ENCODE peak calls at places on chromosomes 2 and 18, in six cellular contexts. U is AG09319, D is HFFc6, C is endothelial cell, L is brain microvascular endothelial cell, E is choroid plexus epithelial cell. A is an unnamed sample.

GRCh38 chr2:85436836-85437487 is 18.4 kb downstream of the SH2D6 start:
- DNase-seq in U (no peak), D (no peak), C (no peak), L (no peak), E (peak), A (no peak)

GRCh38 chr18:74013955-74014354 is 133.7 kb downstream of the FBXO15 start:
- DNase-seq in U (peak), D (peak), C (no peak), L (peak), E (peak), A (no peak)

GRCh38 chr2:3771576-3771975 is 68.2 kb downstream of the DCDC2C start:
- DNase-seq in U (no peak), D (no peak), C (no peak), L (no peak), E (no peak), A (no peak)

GRCh38 chr2:9380702-9381628 is 42.4 kb downstream of the ITGB1BP1 start:
- DNase-seq in U (peak), D (peak), C (no peak), L (peak), E (peak), A (no peak)

GRCh38 chr2:74566423-74567085 is 12.0 kb downstream of the DOK1 start:
- DNase-seq in U (peak), D (peak), C (no peak), L (peak), E (peak), A (no peak)

GRCh38 chr2:54850171-54851122 is 127.0 kb downstream of the EML6 start:
- DNase-seq in U (no peak), D (no peak), C (no peak), L (no peak), E (no peak), A (no peak)

GRCh38 chr2:165114345-165114943 is 89.4 kb downstream of the SCN3A start:
- DNase-seq in U (no peak), D (no peak), C (no peak), L (peak), E (peak), A (no peak)

GRCh38 chr2:181746844-181747243 is 66.5 kb upstream of the NEUROD1 start:
- DNase-seq in U (no peak), D (no peak), C (no peak), L (no peak), E (no peak), A (no peak)

GRCh38 chr2:207403141-207403540 is 126.6 kb upstream of the CREB1 start:
- DNase-seq in U (no peak), D (no peak), C (no peak), L (no peak), E (no peak), A (no peak)

GRCh38 chr18:53411511-53411910 is 813.0 kb downstream of the MBD2 start:
- DNase-seq in U (no peak), D (no peak), C (no peak), L (no peak), E (no peak), A (no peak)

GRCh38 chr18:46250084-46250811 is 146.1 kb downstream of the HAUS1 start:
- DNase-seq in U (peak), D (peak), C (no peak), L (peak), E (peak), A (no peak)

GRCh38 chr2:149224458-149224857 is 105.9 kb upstream of the LYPD6 start:
- DNase-seq in U (no peak), D (no peak), C (no peak), L (no peak), E (no peak), A (no peak)

GRCh38 chr2:210663574-210663973 is 107.2 kb downstream of the CPS1 start:
- DNase-seq in U (no peak), D (no peak), C (peak), L (peak), E (peak), A (no peak)

GRCh38 chr2:170354855-170355649 is 177.1 kb downstream of the MYO3B start:
- DNase-seq in U (no peak), D (no peak), C (no peak), L (no peak), E (no peak), A (no peak)

GRCh38 chr2:1550076-1550475 is 136.8 kb downstream of the TPO start:
- DNase-seq in U (no peak), D (no peak), C (no peak), L (no peak), E (no peak), A (peak)

GRCh38 chr18:37553633-37554398 is 11.8 kb downstream of the CELF4 start:
- DNase-seq in U (no peak), D (no peak), C (peak), L (no peak), E (no peak), A (peak)
- TF ChIP-seq CTCF in U (no peak), D (peak), C (peak), L (peak), E (peak), A (no peak)

GRCh38 chr2:240983361-240983995 is 14.9 kb upstream of the SNED1 start:
- DNase-seq in U (no peak), D (no peak), C (peak), L (no peak), E (peak), A (peak)
- TF ChIP-seq CTCF in U (no peak), D (no peak), C (peak), L (peak), E (peak), A (peak)

GRCh38 chr18:31553800-31554199 is 37.9 kb upstream of the TTR start:
- DNase-seq in U (no peak), D (no peak), C (no peak), L (no peak), E (peak), A (no peak)
- TF ChIP-seq CTCF in U (no peak), D (peak), C (peak), L (peak), E (peak), A (no peak)

GRCh38 chr18:76741346-76741745 is 81.0 kb upstream of the ZNF236 start:
- DNase-seq in U (no peak), D (no peak), C (no peak), L (no peak), E (no peak), A (no peak)

GRCh38 chr18:76730901-76731300 is 91.5 kb upstream of the ZNF236 start:
- DNase-seq in U (no peak), D (no peak), C (no peak), L (no peak), E (no peak), A (no peak)

GRCh38 chr18:76736309-76736708 is 86.0 kb upstream of the ZNF236 start:
- DNase-seq in U (no peak), D (no peak), C (no peak), L (no peak), E (no peak), A (no peak)
- TF ChIP-seq CTCF in U (no peak), D (no peak), C (no peak), L (no peak), E (no peak), A (no peak)

GRCh38 chr18:4586729-4587128 is 131.6 kb upstream of the DLGAP1 start:
- DNase-seq in U (no peak), D (no peak), C (no peak), L (no peak), E (no peak), A (no peak)

GRCh38 chr18:4593895-4594294 is 138.8 kb upstream of the DLGAP1 start:
- DNase-seq in U (no peak), D (no peak), C (no peak), L (no peak), E (no peak), A (no peak)

DNA sequence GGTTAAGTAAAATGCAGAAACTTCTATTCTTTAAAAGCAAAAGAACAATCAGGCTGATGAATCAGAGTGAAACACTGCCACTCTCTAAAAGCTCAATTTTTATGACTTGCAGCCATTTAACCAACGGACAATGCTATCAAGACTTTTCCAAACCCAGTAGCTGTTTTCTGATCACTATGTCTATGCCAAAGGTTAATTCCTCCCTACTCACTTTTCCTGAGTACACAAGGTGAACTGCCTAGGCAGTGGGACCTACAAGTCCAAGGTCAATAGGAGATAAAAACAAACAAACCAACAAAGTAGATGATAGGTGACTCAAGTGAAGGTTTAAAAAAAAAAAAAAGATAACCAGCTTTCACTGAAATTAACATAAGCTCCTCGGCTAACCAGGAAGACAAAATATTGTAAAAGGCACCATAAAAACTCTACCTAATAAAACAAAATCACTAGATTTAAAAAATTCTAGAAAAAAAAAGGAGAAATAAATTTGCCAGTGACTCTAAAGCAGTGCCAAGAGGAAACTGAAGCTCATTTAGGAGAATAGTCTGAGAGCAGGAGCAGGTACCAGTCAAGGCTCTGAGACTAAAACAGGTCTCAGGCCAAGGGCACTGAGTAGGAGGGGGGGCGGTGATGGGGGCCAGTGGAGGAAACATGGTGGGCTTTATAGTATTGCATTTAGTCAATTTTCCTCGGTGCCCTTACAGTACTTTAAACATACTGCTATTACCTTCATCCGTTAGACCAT is 134.1 kb upstream of the DLGAP1 start:
- DNase-seq in U (no peak), D (no peak), C (no peak), L (no peak), E (no peak), A (no peak)
- TF ChIP-seq CTCF in U (no peak), D (no peak), C (no peak), L (no peak), E (no peak), A (no peak)

GRCh38 chr2:129009555-129010146 is 691.0 kb upstream of the HS6ST1 start:
- DNase-seq in U (no peak), D (no peak), C (no peak), L (no peak), E (no peak), A (no peak)

GRCh38 chr2:129014432-129014831 is 695.8 kb upstream of the HS6ST1 start:
- DNase-seq in U (no peak), D (no peak), C (no peak), L (no peak), E (no peak), A (no peak)

GRCh38 chr2:129008881-129009554 is 690.4 kb upstream of the HS6ST1 start:
- DNase-seq in U (no peak), D (no peak), C (no peak), L (no peak), E (no peak), A (no peak)

GRCh38 chr2:129010262-129010661 is 691.6 kb upstream of the HS6ST1 start:
- DNase-seq in U (no peak), D (no peak), C (no peak), L (no peak), E (no peak), A (no peak)

GRCh38 chr2:129011466-129012061 is 692.9 kb upstream of the HS6ST1 start:
- DNase-seq in U (no peak), D (no peak), C (no peak), L (no peak), E (no peak), A (no peak)
- TF ChIP-seq CTCF in U (no peak), D (no peak), C (no peak), L (no peak), E (no peak), A (no peak)

A was measured in kidney.